ENCODE peak calls at places on chromosomes 16 and 17, in six cellular contexts. K is fibroblast of lung, Z is breast epithelium, M is HFF-Myc, J is left ventricle myocardium inferior, S is GM23338. A is an unnamed sample.

GRCh38 chr17:9537177-9537776 is 38.3 kb downstream of the STX8 start:
- DNase-seq in K (no peak), Z (no peak), M (no peak), J (no peak), S (peak; percentile 23), A (no peak)

GRCh38 chr16:74456290-74456625 is 35.0 kb upstream of the CLEC18B start:
- DNase-seq in K (no peak), Z (no peak), M (no peak), J (no peak), S (no peak), A (no peak)

GRCh38 chr17:80948961-80949450 is 42.6 kb upstream of the CHMP6 start:
- DNase-seq in K (no peak), Z (no peak), M (no peak), J (no peak), S (no peak), A (no peak)

GRCh38 chr17:21095735-21096134 is 31.0 kb upstream of the DHRS7B start:
- DNase-seq in K (no peak), Z (no peak), M (no peak), J (no peak), S (peak; percentile 34), A (no peak)

GRCh38 chr17:70913086-70913485 is 743.8 kb downstream of the KCNJ2 start:
- DNase-seq in K (peak; percentile 83), Z (no peak), M (no peak), J (no peak), S (no peak), A (no peak)

GRCh38 chr17:30477758-30478115 is 529 bp downstream of the GOSR1 start:
- DNase-seq in K (no peak), Z (no peak), M (no peak), J (no peak), S (peak; percentile 51), A (peak; percentile 12)

GRCh38 chr16:50627419-50627818 is 53.7 kb downstream of the SNX20 start:
- DNase-seq in K (peak; percentile 41), Z (no peak), M (no peak), J (peak; percentile 50), S (peak; percentile 74), A (peak; percentile 8)

GRCh38 chr17:32341141-32341856 is 674 bp downstream of the C17orf75 start:
- DNase-seq in K (peak; percentile 26), Z (no peak), M (no peak), J (no peak), S (no peak), A (peak; percentile 47)

GRCh38 chr17:66466421-66466820 is 164.0 kb downstream of the PRKCA start:
- DNase-seq in K (no peak), Z (no peak), M (no peak), J (no peak), S (no peak), A (no peak)

GRCh38 chr17:59415397-59415796 is 83.9 kb downstream of the YPEL2 start:
- DNase-seq in K (no peak), Z (no peak), M (no peak), J (no peak), S (no peak), A (no peak)

GRCh38 chr17:13575922-13576419 is 25.8 kb downstream of the HS3ST3A1 start:
- DNase-seq in K (peak; percentile 48), Z (no peak), M (no peak), J (no peak), S (peak; percentile 89), A (no peak)

GRCh38 chr17:40038882-40039513 is 15.2 kb downstream of the MED24 start:
- DNase-seq in K (peak; percentile 91), Z (peak; percentile 84), M (peak; percentile 72), J (peak; percentile 71), S (peak; percentile 80), A (peak; percentile 47)

GRCh38 chr16:50265260-50265659 is 1.1 kb upstream of the ADCY7 start:
- DNase-seq in K (no peak), Z (no peak), M (no peak), J (no peak), S (no peak), A (peak; percentile 23)

GRCh38 chr16:80556481-80556880 is 15.7 kb downstream of the DYNLRB2 start:
- DNase-seq in K (no peak), Z (no peak), M (no peak), J (no peak), S (no peak), A (no peak)

GRCh38 chr16:57720142-57720575 is 15.4 kb upstream of the KATNB1 start:
- DNase-seq in K (peak; percentile 59), Z (no peak), M (peak; percentile 19), J (no peak), S (peak; percentile 62), A (peak; percentile 38)

GRCh38 chr17:58313815-58314705 is 14.5 kb downstream of the TSPOAP1 start:
- DNase-seq in K (no peak), Z (no peak), M (no peak), J (no peak), S (no peak), A (no peak)

GRCh38 chr16:5642470-5642869 is 544.9 kb upstream of the EEF2KMT start:
- DNase-seq in K (no peak), Z (no peak), M (no peak), J (no peak), S (peak; percentile 6), A (no peak)

GRCh38 chr16:4032768-4033167 is 83.5 kb downstream of the ADCY9 start:
- DNase-seq in K (peak; percentile 34), Z (no peak), M (no peak), J (no peak), S (no peak), A (peak; percentile 76)

GRCh38 chr16:10619271-10619849 is 39.0 kb upstream of the EMP2 start:
- DNase-seq in K (no peak), Z (peak; percentile 26), M (no peak), J (peak; percentile 58), S (peak; percentile 81), A (no peak)

GRCh38 chr16:69613283-69614154 is 47.8 kb downstream of the NFAT5 start:
- DNase-seq in K (peak; percentile 35), Z (no peak), M (no peak), J (no peak), S (no peak), A (peak; percentile 94)

GRCh38 chr16:3484328-3485096 is 10.8 kb downstream of the C16orf90 start:
- DNase-seq in K (no peak), Z (no peak), M (no peak), J (no peak), S (no peak), A (no peak)

GRCh38 chr17:79330229-79330628 is 255.6 kb downstream of the ENGASE start:
- DNase-seq in K (no peak), Z (no peak), M (no peak), J (no peak), S (no peak), A (no peak)

GRCh38 chr17:82217530-82218204 is 5.0 kb upstream of the CCDC57 start:
- DNase-seq in K (peak; percentile 86), Z (no peak), M (no peak), J (peak; percentile 60), S (no peak), A (peak; percentile 58)

GRCh38 chr16:84314373-84314772 is 19.7 kb downstream of the WFDC1 start:
- DNase-seq in K (no peak), Z (no peak), M (no peak), J (no peak), S (no peak), A (peak; percentile 15)

GRCh38 chr16:81823111-81823510 is 44.0 kb downstream of the PLCG2 start:
- DNase-seq in K (no peak), Z (no peak), M (no peak), J (peak; percentile 27), S (no peak), A (no peak)

GRCh38 chr17:31888124-31888523 is 13.4 kb downstream of the UTP6 start:
- DNase-seq in K (no peak), Z (no peak), M (no peak), J (no peak), S (no peak), A (no peak)

GRCh38 chr16:15523092-15523541 is 88.7 kb downstream of the BMERB1 start:
- DNase-seq in K (no peak), Z (no peak), M (no peak), J (peak; percentile 19), S (no peak), A (no peak)

GRCh38 chr16:15526731-15527130 is 92.3 kb downstream of the BMERB1 start:
- DNase-seq in K (no peak), Z (no peak), M (no peak), J (no peak), S (no peak), A (no peak)

GRCh38 chr16:15524966-15525365 is 90.6 kb downstream of the BMERB1 start:
- DNase-seq in K (no peak), Z (no peak), M (no peak), J (no peak), S (no peak), A (no peak)

GRCh38 chr16:15523939-15524338 is 89.6 kb downstream of the BMERB1 start:
- DNase-seq in K (no peak), Z (no peak), M (no peak), J (no peak), S (no peak), A (no peak)

GRCh38 chr16:15526097-15526496 is 91.7 kb downstream of the BMERB1 start:
- DNase-seq in K (no peak), Z (no peak), M (no peak), J (no peak), S (no peak), A (no peak)
- H3K4me3 ChIP-seq in K (no peak overlapping the region), Z (no peak overlapping the region), M (no peak overlapping the region), J (no peak overlapping the region), S (no peak overlapping the region), A (no peak overlapping the region)

GRCh38 chr16:22297871-22298733 is 893 bp downstream of the POLR3E start:
- DNase-seq in K (peak; percentile 97), Z (peak; percentile 62), M (peak; percentile 83), J (peak; percentile 63), S (peak; percentile 76), A (peak; percentile 93)
- TF ChIP-seq CTCF in K (no peak), Z (no peak), M (no peak), J (no peak), S (no peak), A (no peak)

DNA sequence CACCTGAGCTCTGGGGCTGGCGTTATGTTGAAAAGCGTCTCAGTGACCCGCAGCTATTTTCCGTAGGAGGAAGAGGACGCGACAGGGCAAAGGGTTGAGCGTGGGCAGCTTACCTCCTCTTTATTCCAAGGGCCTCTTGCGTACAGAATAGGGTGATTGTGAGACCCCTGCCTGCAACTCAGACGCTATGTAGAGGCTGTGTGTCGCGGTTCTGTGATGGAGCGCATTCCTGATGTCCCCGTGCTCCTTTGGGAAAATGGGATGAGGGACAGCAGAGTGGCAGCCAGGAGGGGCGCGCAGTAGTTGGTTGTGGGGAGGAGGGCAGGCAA is 533 bp upstream of the CDH8 start:
- DNase-seq in K (no peak), Z (no peak), M (no peak), J (no peak), S (peak; percentile 50), A (no peak)
- H3K4me3 ChIP-seq in K (no peak overlapping the region), Z (no peak overlapping the region), M (no peak overlapping the region), J (peak overlapping the region; percentile 62), S (peak overlapping the region; percentile 71), A (no peak overlapping the region)

DNA sequence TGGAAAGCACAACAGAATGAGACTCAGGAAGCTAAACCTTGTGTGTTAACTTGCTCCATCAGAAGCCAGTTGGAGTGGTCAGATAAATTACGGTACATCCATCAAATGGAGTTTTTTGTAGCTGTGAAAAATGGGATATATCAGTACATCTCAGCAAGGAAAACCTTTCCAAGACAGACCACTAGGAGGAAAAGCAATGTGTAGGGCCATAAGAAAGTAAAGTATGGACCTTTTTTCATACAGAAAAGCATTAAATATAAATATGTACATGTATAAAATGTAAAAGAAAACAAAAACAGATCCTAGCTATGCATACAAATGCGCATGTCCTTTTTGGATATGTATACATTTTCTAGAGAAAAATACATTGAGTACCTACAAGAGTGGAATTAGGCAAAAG is 403.9 kb upstream of the CDH11 start:
- DNase-seq in K (no peak), Z (no peak), M (no peak), J (no peak), S (no peak), A (no peak)
- TF ChIP-seq CTCF in K (no peak), Z (no peak), M (no peak), J (no peak), S (no peak), A (no peak)

GRCh38 chr17:46061435-46061834 is 62.4 kb downstream of the STH start:
- DNase-seq in K (peak; percentile 31), Z (no peak), M (no peak), J (no peak), S (peak; percentile 68), A (peak; percentile 20)
- H3K4me3 ChIP-seq in K (no peak overlapping the region), Z (no peak overlapping the region), M (no peak overlapping the region), J (no peak overlapping the region), S (no peak overlapping the region), A (no peak overlapping the region)